ENCODE peak calls at places on chromosomes 11 and 22, in eight cellular contexts. X is CD4-positive, alpha-beta memory T cell; O is activated T-cell treated with anti-CD3 and anti-CD28 coated beads, Interleukin-2, amount 50 U/mL, for 72 hours; P is mesenchymal stem cell; R is stimulated activated CD4-positive, alpha-beta T cell treated with anti-CD3 and anti-CD28 coated beads, Interleukin-1b, Interleukin-23, amount 100 ng/mL, for 1 hour; S is HT1080; T is left ventricle myocardium inferior; C is HCT116. L is an unnamed sample.

GRCh38 chr11:130915556-130916237 is 582 bp downstream of the SNX19 start:
- DNase-seq in X (no peak), O (no peak), P (no peak), R (no peak), S (no peak), T (no peak), C (no peak), L (no peak)

GRCh38 chr11:17985517-17985916 is 27.3 kb downstream of the SERGEF start:
- DNase-seq in X (no peak), O (no peak), P (no peak), R (no peak), S (peak), T (no peak), C (peak), L (no peak)

GRCh38 chr11:17735823-17736772 is 1.5 kb downstream of the KCNC1 start:
- DNase-seq in X (no peak), O (no peak), P (no peak), R (no peak), S (no peak), T (no peak), C (no peak), L (no peak)

GRCh38 chr11:6812391-6813005 is 13.0 kb upstream of the OR6A2 start:
- DNase-seq in X (peak), O (peak), P (peak), R (no peak), S (peak), T (no peak), C (peak), L (no peak)

GRCh38 chr22:29713156-29713715 is 6.6 kb upstream of the CABP7 start:
- DNase-seq in X (no peak), O (no peak), P (no peak), R (no peak), S (no peak), T (no peak), C (no peak), L (no peak)

GRCh38 chr11:113574586-113574985 is 99.4 kb upstream of the DRD2 start:
- DNase-seq in X (no peak), O (no peak), P (no peak), R (no peak), S (no peak), T (no peak), C (no peak), L (no peak)

GRCh38 chr22:32823024-32823730 is 21.7 kb downstream of the TIMP3 start:
- DNase-seq in X (no peak), O (no peak), P (peak), R (no peak), S (peak), T (no peak), C (peak), L (no peak)

GRCh38 chr11:42161886-42162285 is 702.4 kb upstream of the LRRC4C start:
- DNase-seq in X (no peak), O (no peak), P (no peak), R (no peak), S (no peak), T (no peak), C (no peak), L (no peak)

GRCh38 chr22:38782402-38783094 is 11.4 kb downstream of the DNAL4 start:
- DNase-seq in X (no peak), O (no peak), P (no peak), R (no peak), S (peak), T (no peak), C (no peak), L (no peak)

GRCh38 chr11:74138021-74138420 is 32.8 kb downstream of the C2CD3 start:
- DNase-seq in X (no peak), O (no peak), P (no peak), R (no peak), S (no peak), T (no peak), C (no peak), L (no peak)